ENCODE peak calls at places on chromosomes 11 and 22, in eight cellular contexts. M is mesendoderm; C is activated T-helper 1 cell treated with anti-CD3 and anti-CD28 coated beads, Interleukin-2, amount 50 U/mL, for 16 hours; X is fibroblast of mammary gland; Q is non-pigmented ciliary epithelial cell; G is PC-3; B is stimulated activated CD4-positive, alpha-beta T cell treated with anti-CD3 and anti-CD28 coated beads, Interleukin-4, amount 100 ng/mL, for 1 hour; K is NCI-H748 treated with DMSO at 0.1 percent for 48 hours. O is an unnamed sample.

GRCh38 chr11:11972148-11972547 is 36.3 kb downstream of the DKK3 start:
- DNase-seq in M (no peak), C (no peak), X (no peak), Q (no peak), G (no peak), B (no peak), K (no peak), O (no peak)

GRCh38 chr11:102220728-102221467 is 96.4 kb upstream of the BIRC3 start:
- DNase-seq in M (no peak), C (no peak), X (peak), Q (peak), G (peak), B (no peak), K (no peak), O (no peak)

GRCh38 chr11:2199466-2200341 is 28.1 kb upstream of the TH start:
- DNase-seq in M (no peak), C (no peak), X (no peak), Q (no peak), G (no peak), B (no peak), K (no peak), O (no peak)

GRCh38 chr22:25448435-25449051 is 115.9 kb upstream of the GRK3 start:
- DNase-seq in M (no peak), C (no peak), X (peak), Q (no peak), G (peak), B (no peak), K (no peak), O (no peak)

GRCh38 chr11:72483412-72484186 is 49.3 kb upstream of the CLPB start:
- DNase-seq in M (no peak), C (no peak), X (peak), Q (no peak), G (peak), B (no peak), K (no peak), O (no peak)

GRCh38 chr11:19598456-19598855 is 114.2 kb upstream of the NAV2 start:
- DNase-seq in M (no peak), C (no peak), X (no peak), Q (no peak), G (no peak), B (no peak), K (no peak), O (no peak)

GRCh38 chr11:46553746-46554204 is 40.0 kb downstream of the AMBRA1 start:
- DNase-seq in M (peak), C (no peak), X (no peak), Q (no peak), G (peak), B (no peak), K (no peak), O (no peak)

GRCh38 chr11:89405629-89406028 is 85.5 kb downstream of the NOX4 start:
- DNase-seq in M (peak), C (no peak), X (peak), Q (no peak), G (peak), B (no peak), K (no peak), O (no peak)

GRCh38 chr11:114668109-114668508 is 10.2 kb upstream of the NXPE2 start:
- DNase-seq in M (peak), C (no peak), X (no peak), Q (no peak), G (no peak), B (no peak), K (no peak), O (no peak)

GRCh38 chr11:128757235-128757711 is 63.4 kb downstream of the FLI1 start:
- DNase-seq in M (peak), C (peak), X (peak), Q (no peak), G (peak), B (peak), K (no peak), O (no peak)

GRCh38 chr11:102776454-102776853 is 4.0 kb downstream of the MMP10 start:
- DNase-seq in M (peak), C (no peak), X (no peak), Q (no peak), G (no peak), B (no peak), K (no peak), O (no peak)

GRCh38 chr22:50308597-50308935 is 1.1 kb upstream of the PLXNB2 start:
- DNase-seq in M (peak), C (no peak), X (peak), Q (no peak), G (no peak), B (no peak), K (no peak), O (no peak)

GRCh38 chr11:83219095-83219494 is 25.6 kb downstream of the ANKRD42 start:
- DNase-seq in M (peak), C (no peak), X (peak), Q (no peak), G (peak), B (no peak), K (no peak), O (no peak)

GRCh38 chr11:1654388-1655167 is 25.0 kb downstream of the KRTAP5-5 start:
- DNase-seq in M (no peak), C (no peak), X (no peak), Q (no peak), G (no peak), B (no peak), K (no peak), O (no peak)

GRCh38 chr22:40322818-40323447 is 23.4 kb upstream of the ADSL start:
- DNase-seq in M (no peak), C (no peak), X (no peak), Q (no peak), G (no peak), B (no peak), K (no peak), O (no peak)

GRCh38 chr11:28107331-28107725 is 628 bp downstream of the KIF18A start:
- DNase-seq in M (peak), C (no peak), X (peak), Q (no peak), G (peak), B (no peak), K (peak), O (no peak)

GRCh38 chr11:298406-299065 is 790 bp downstream of the IFITM5 start:
- DNase-seq in M (no peak), C (no peak), X (no peak), Q (no peak), G (no peak), B (no peak), K (no peak), O (no peak)

GRCh38 chr22:44442856-44443595 is 55.0 kb downstream of the RTL6 start:
- DNase-seq in M (no peak), C (no peak), X (no peak), Q (no peak), G (no peak), B (no peak), K (no peak), O (no peak)

GRCh38 chr22:45585946-45586540 is 83.4 kb downstream of the FBLN1 start:
- DNase-seq in M (no peak), C (no peak), X (no peak), Q (no peak), G (no peak), B (no peak), K (no peak), O (no peak)

GRCh38 chr11:106344392-106344791 is 266.9 kb downstream of the AASDHPPT start:
- DNase-seq in M (no peak), C (no peak), X (peak), Q (peak), G (no peak), B (no peak), K (no peak), O (no peak)

GRCh38 chr11:9739108-9739507 is 75.2 kb downstream of the SWAP70 start:
- DNase-seq in M (no peak), C (no peak), X (no peak), Q (no peak), G (no peak), B (no peak), K (no peak), O (no peak)

GRCh38 chr11:12386309-12386708 is 8.9 kb downstream of the PARVA start:
- DNase-seq in M (no peak), C (no peak), X (no peak), Q (no peak), G (no peak), B (no peak), K (no peak), O (no peak)

GRCh38 chr11:121722431-121723256 is 269.9 kb upstream of the SORL1-AS1 start:
- DNase-seq in M (peak), C (no peak), X (peak), Q (peak), G (peak), B (no peak), K (peak), O (no peak)

GRCh38 chr11:74574563-74574962 is 17.8 kb upstream of the POLD3 start:
- DNase-seq in M (no peak), C (no peak), X (no peak), Q (no peak), G (no peak), B (no peak), K (no peak), O (no peak)

GRCh38 chr11:68963779-68964178 is 17.0 kb downstream of the MRGPRD start:
- DNase-seq in M (peak), C (no peak), X (no peak), Q (no peak), G (no peak), B (no peak), K (no peak), O (no peak)

GRCh38 chr22:46287873-46288751 is 8.6 kb upstream of the GTSE1 start:
- DNase-seq in M (no peak), C (no peak), X (no peak), Q (no peak), G (no peak), B (no peak), K (no peak), O (no peak)

GRCh38 chr11:116657842-116658825 is 114.7 kb downstream of the BUD13 start:
- DNase-seq in M (peak), C (no peak), X (no peak), Q (no peak), G (no peak), B (no peak), K (no peak), O (no peak)

GRCh38 chr11:2451336-2451735 is 6.5 kb downstream of the KCNQ1 start:
- DNase-seq in M (no peak), C (no peak), X (no peak), Q (no peak), G (no peak), B (no peak), K (no peak), O (no peak)

GRCh38 chr11:69215784-69216415 is 60.2 kb downstream of the SMIM38 start:
- DNase-seq in M (no peak), C (no peak), X (peak), Q (no peak), G (peak), B (no peak), K (no peak), O (no peak)

GRCh38 chr11:69484427-69485259 is 3.2 kb downstream of the LINC01488 start:
- DNase-seq in M (no peak), C (no peak), X (no peak), Q (no peak), G (no peak), B (no peak), K (no peak), O (no peak)

GRCh38 chr11:27902981-27903624 is 202.8 kb upstream of the BDNF start:
- DNase-seq in M (no peak), C (no peak), X (peak), Q (no peak), G (peak), B (no peak), K (no peak), O (no peak)